ENCODE peak calls at places on chromosomes 16 and 17, in six cellular contexts. N is WTC11; W is T-cell; D is CD4-positive, CD25-positive, alpha-beta regulatory T cell; K is NCI-H2107; F is GM10248. X is an unnamed sample.
A peak's percentile ranks its signal among the peaks of the same experiment; 100 is the strongest.

GRCh38 chr16:85192736-85193493 is 80.6 kb upstream of the CIBAR2 start:
- DNase-seq in F (no peak), K (no peak), W (no peak), D (no peak), N (no peak), X (no peak)

GRCh38 chr17:34443832-34444469 is 80.9 kb upstream of the CCL1 start:
- DNase-seq in F (no peak), N (peak; percentile 56), K (no peak), D (no peak), W (no peak), X (no peak)

GRCh38 chr16:53829186-53829747 is 125.3 kb downstream of the FTO start:
- DNase-seq in K (no peak), F (no peak), D (no peak), W (no peak), N (no peak), X (no peak)

GRCh38 chr16:55663770-55664677 is 8.2 kb downstream of the SLC6A2 start:
- DNase-seq in W (no peak), K (no peak), D (no peak), F (no peak), N (no peak), X (no peak)

GRCh38 chr17:7589891-7590611 is at the start of gene SOX15:
- DNase-seq in N (peak; percentile 71), D (no peak), W (no peak), K (no peak), F (no peak), X (no peak)

GRCh38 chr17:9917801-9918200 is 12.7 kb upstream of the RCVRN start:
- DNase-seq in D (no peak), K (no peak), W (no peak), N (no peak), F (no peak), X (no peak)

GRCh38 chr16:17106243-17106791 is 364.4 kb downstream of the XYLT1 start:
- DNase-seq in K (no peak), N (peak; percentile 22), W (no peak), F (no peak), D (no peak), X (no peak)

GRCh38 chr17:80109066-80109618 is 7.8 kb downstream of the GAA start:
- DNase-seq in D (no peak), W (no peak), F (no peak), K (no peak), N (peak; percentile 4), X (no peak)

GRCh38 chr16:58628845-58629680 is 563 bp downstream of the CNOT1 start:
- DNase-seq in N (peak; percentile 16), W (peak; percentile 30), D (peak; percentile 66), K (no peak), F (no peak), X (peak; percentile 29)

GRCh38 chr17:27888945-27889344 is 4.2 kb downstream of the LYRM9 start:
- DNase-seq in D (no peak), W (no peak), N (peak; percentile 64), F (no peak), K (no peak), X (no peak)

GRCh38 chr17:30101686-30102390 is 14.8 kb upstream of the NSRP1 start:
- DNase-seq in N (no peak), F (no peak), D (no peak), K (no peak), W (no peak), X (no peak)

GRCh38 chr17:2346475-2346874 is 9.2 kb downstream of the SGSM2 start:
- DNase-seq in F (no peak), K (no peak), D (no peak), W (no peak), N (no peak), X (no peak)

GRCh38 chr16:57600952-57601580 is 27.4 kb upstream of the ADGRG1 start:
- DNase-seq in N (no peak), F (no peak), W (no peak), K (no peak), D (no peak), X (no peak)

GRCh38 chr17:62004388-62004787 is 60.7 kb downstream of the MED13 start:
- DNase-seq in K (no peak), W (no peak), N (no peak), F (no peak), D (no peak), X (no peak)

GRCh38 chr17:52790359-52790955 is 631.9 kb upstream of the CA10 start:
- DNase-seq in N (no peak), D (no peak), K (no peak), F (no peak), W (no peak), X (no peak)

GRCh38 chr17:21817791-21818364 is 125.6 kb downstream of the KCNJ18 start:
- DNase-seq in W (no peak), K (no peak), N (no peak), D (no peak), F (peak; percentile 4), X (no peak)

GRCh38 chr17:83131268-83132011 is 52.0 kb downstream of the METRNL start:
- DNase-seq in D (no peak), W (no peak), K (no peak), F (no peak), N (no peak), X (no peak)

GRCh38 chr17:38454528-38454927 is 26.3 kb downstream of the ARHGAP23 start:
- DNase-seq in N (no peak), F (no peak), W (no peak), D (no peak), K (no peak), X (no peak)

GRCh38 chr16:1323296-1324239 is 9.9 kb upstream of the BAIAP3 start:
- DNase-seq in K (no peak), F (no peak), W (no peak), D (no peak), N (no peak), X (no peak)